ENCODE peak calls at places on chromosomes 3 and 15, in five cellular contexts. O is breast epithelium; V is mesenchymal stem cell; C is activated CD4-positive, alpha-beta T cell treated with anti-CD3 and anti-CD28 coated beads, Interleukin-2, amount 50 U/mL, for 4 hours; U is stimulated activated naive CD4-positive, alpha-beta T cell. J is an unnamed sample.

GRCh38 chr3:30628931-30629590 is 22.7 kb downstream of the TGFBR2 start:
- DNase-seq in U (no peak), V (peak), O (no peak), C (no peak), J (no peak)

GRCh38 chr3:197547618-197548017 is 8.2 kb downstream of the BDH1 start:
- DNase-seq in U (no peak), V (no peak), O (no peak), C (no peak), J (no peak)

GRCh38 chr15:87707581-87708130 is 548.9 kb downstream of the NTRK3 start:
- DNase-seq in V (no peak), C (no peak), O (no peak), U (no peak), J (no peak)

GRCh38 chr3:13772885-13773745 is 106.8 kb downstream of the WNT7A start:
- DNase-seq in C (no peak), V (no peak), O (no peak), U (no peak), J (peak)

GRCh38 chr3:60829058-60829457 is 422.2 kb downstream of the FHIT start:
- DNase-seq in O (no peak), V (no peak), U (no peak), C (no peak), J (no peak)

GRCh38 chr3:45464336-45464809 is 76.0 kb downstream of the LARS2 start:
- DNase-seq in U (peak), C (no peak), O (no peak), V (peak), J (peak)

GRCh38 chr3:194270627-194271458 is 80.3 kb downstream of the CPN2 start:
- DNase-seq in C (no peak), V (peak), O (peak), U (no peak), J (peak)

GRCh38 chr3:42703695-42704025 is 1.1 kb upstream of the HHATL start:
- DNase-seq in V (no peak), O (no peak), C (no peak), U (no peak), J (no peak)

GRCh38 chr3:123672429-123673146 is 87.7 kb upstream of the HACD2 start:
- DNase-seq in O (no peak), C (no peak), U (no peak), V (no peak), J (no peak)

GRCh38 chr3:179504371-179504770 is 53.1 kb upstream of the GNB4 start:
- DNase-seq in C (no peak), O (no peak), U (no peak), V (no peak), J (no peak)

GRCh38 chr3:168088106-168088722 is 7.5 kb downstream of the GOLIM4 start:
- DNase-seq in C (no peak), V (no peak), U (no peak), O (no peak), J (no peak)

GRCh38 chr3:127200086-127200691 is 7.3 kb downstream of the PRR23E start:
- DNase-seq in U (no peak), O (no peak), V (no peak), C (no peak), J (no peak)

GRCh38 chr3:101842245-101842934 is 6.9 kb upstream of the NFKBIZ start:
- DNase-seq in C (no peak), U (no peak), O (no peak), V (peak), J (no peak)

GRCh38 chr3:14861031-14861430 is 42.3 kb downstream of the FGD5 start:
- DNase-seq in O (no peak), V (no peak), U (no peak), C (no peak), J (no peak)

GRCh38 chr3:2024037-2024436 is 74.6 kb upstream of the CNTN4 start:
- DNase-seq in C (no peak), O (no peak), V (peak), U (no peak), J (no peak)

GRCh38 chr15:41462396-41462795 is 31.3 kb upstream of the ITPKA start:
- DNase-seq in C (no peak), V (peak), O (no peak), U (no peak), J (no peak)

GRCh38 chr15:26867199-26868007 is 541 bp downstream of the GABRA5 start:
- DNase-seq in U (no peak), O (no peak), C (no peak), V (no peak), J (no peak)

GRCh38 chr3:114213262-114213668 is 24.1 kb downstream of the ZNF80 start:
- DNase-seq in U (no peak), C (no peak), O (no peak), V (peak), J (no peak)

GRCh38 chr3:139326707-139327106 is 17.1 kb upstream of the MRPS22 start:
- DNase-seq in C (no peak), O (no peak), U (no peak), V (no peak), J (no peak)

GRCh38 chr3:30282052-30282708 is 324.2 kb upstream of the TGFBR2 start:
- DNase-seq in V (peak), C (no peak), U (no peak), O (no peak), J (no peak)

GRCh38 chr15:80482686-80483085 is 78.5 kb downstream of the ARNT2 start:
- DNase-seq in O (no peak), C (no peak), V (no peak), U (no peak), J (no peak)

GRCh38 chr15:42056934-42057743 is 36.3 kb upstream of the PLA2G4E start:
- DNase-seq in O (peak), U (peak), C (peak), V (peak), J (peak)

GRCh38 chr15:65033659-65034269 is 4.3 kb upstream of the MTFMT start:
- DNase-seq in O (no peak), V (peak), U (no peak), C (peak), J (no peak)

GRCh38 chr3:26368312-26368711 is 254.3 kb upstream of the LRRC3B start:
- DNase-seq in O (no peak), U (no peak), V (peak), C (no peak), J (no peak)

GRCh38 chr15:44081223-44082013 is 113.7 kb downstream of the FRMD5 start:
- DNase-seq in C (no peak), U (no peak), V (no peak), O (no peak), J (no peak)

GRCh38 chr3:126835472-126836219 is 131.6 kb downstream of the CHCHD6 start:
- DNase-seq in U (no peak), V (peak), O (no peak), C (no peak), J (no peak)

GRCh38 chr3:98359993-98360675 is 6.5 kb downstream of the OR5K4 start:
- DNase-seq in C (no peak), U (no peak), O (no peak), V (peak), J (no peak)

GRCh38 chr3:87088984-87089841 is 98.3 kb upstream of the VGLL3 start:
- DNase-seq in V (no peak), U (no peak), O (peak), C (no peak), J (peak)

GRCh38 chr3:43872301-43872700 is 181.6 kb downstream of the ABHD5 start:
- DNase-seq in U (no peak), O (no peak), C (no peak), V (peak), J (no peak)

GRCh38 chr3:122362026-122362425 is 21.0 kb downstream of the MIX23 start:
- DNase-seq in O (no peak), C (no peak), V (no peak), U (no peak), J (no peak)

GRCh38 chr15:53811530-53811929 is 52.1 kb upstream of the WDR72 start:
- DNase-seq in C (no peak), U (no peak), O (no peak), V (no peak), J (no peak)

GRCh38 chr3:18808423-18808822 is 339.9 kb upstream of the KCNH8 start:
- DNase-seq in O (no peak), V (no peak), U (no peak), C (no peak), J (no peak)

GRCh38 chr3:169323580-169324453 is 339.7 kb downstream of the MECOM start:
- DNase-seq in C (no peak), V (no peak), O (no peak), U (no peak), J (no peak)

J was measured in ascending aorta.